ENCODE peak calls at places on chromosomes 1 and 21, in seven cellular contexts. O is G401, X is putamen, R is IMR-90, U is fibroblast of lung, V is PC-3, M is GOT3. I is an unnamed sample.

GRCh38 chr1:225908773-225909172 is 15.3 kb downstream of the PYCR2 start:
- DNase-seq in V (no peak), R (no peak), M (no peak), X (no peak), U (no peak), O (no peak), I (peak)

GRCh38 chr1:203200059-203200553 is 13.6 kb upstream of the CHI3L1 start:
- DNase-seq in O (peak), U (peak), V (no peak), M (peak), R (peak), X (no peak), I (no peak)

GRCh38 chr1:15056515-15057285 is 96.8 kb upstream of the TMEM51 start:
- DNase-seq in X (no peak), R (peak), O (no peak), U (peak), M (peak), V (peak), I (peak)

GRCh38 chr1:161381707-161382106 is 14.0 kb upstream of the CFAP126 start:
- DNase-seq in X (no peak), U (no peak), V (no peak), O (no peak), M (no peak), R (peak), I (peak)

GRCh38 chr1:161885013-161885412 is 118.9 kb downstream of the ATF6 start:
- DNase-seq in U (peak), V (peak), X (no peak), R (peak), O (peak), M (no peak), I (peak)

GRCh38 chr1:151995774-151996173 is 2.1 kb upstream of the S100A10 start:
- DNase-seq in X (no peak), M (no peak), V (peak), U (peak), R (peak), O (no peak), I (peak)

GRCh38 chr1:156709743-156710489 is 4.5 kb upstream of the CRABP2 start:
- DNase-seq in M (no peak), O (no peak), U (peak), X (no peak), V (peak), R (peak), I (peak)

GRCh38 chr1:183093821-183094287 is 70.6 kb downstream of the LAMC1 start:
- DNase-seq in M (no peak), U (no peak), R (peak), V (peak), X (no peak), O (no peak), I (no peak)

GRCh38 chr1:214446772-214447556 is 104.4 kb downstream of the PTPN14 start:
- DNase-seq in O (no peak), V (peak), U (peak), R (peak), M (no peak), X (peak), I (peak)

GRCh38 chr1:153697873-153698647 is 19.6 kb downstream of the NPR1 start:
- DNase-seq in R (no peak), O (no peak), U (peak), M (no peak), X (peak), V (no peak), I (no peak)

GRCh38 chr21:46428286-46428685 is 30.4 kb upstream of the DIP2A start:
- DNase-seq in U (no peak), R (no peak), V (no peak), X (peak), M (no peak), O (no peak), I (no peak)

GRCh38 chr21:45033791-45034555 is 40.4 kb upstream of the ADARB1 start:
- DNase-seq in M (no peak), V (no peak), U (peak), X (no peak), O (no peak), R (peak), I (no peak)

GRCh38 chr1:238242156-238242555 is 351.4 kb upstream of the ZP4 start:
- DNase-seq in R (no peak), U (no peak), M (no peak), X (no peak), O (no peak), V (peak), I (no peak)

GRCh38 chr1:19343617-19344350 is 31.7 kb downstream of the SLC66A1 start:
- DNase-seq in M (no peak), R (no peak), X (no peak), U (no peak), V (no peak), O (no peak), I (no peak)

GRCh38 chr1:245074232-245074747 is 80.5 kb upstream of the KIF26B start:
- DNase-seq in O (no peak), U (peak), R (peak), M (no peak), X (no peak), V (peak), I (no peak)

GRCh38 chr1:48107516-48107915 is 110.3 kb upstream of the TRABD2B start:
- DNase-seq in O (no peak), R (no peak), V (no peak), X (no peak), U (no peak), M (no peak), I (peak)

GRCh38 chr1:44775930-44776748 is 799 bp downstream of the RPS8 start:
- DNase-seq in M (no peak), V (peak), U (peak), O (no peak), R (no peak), X (no peak), I (peak)

GRCh38 chr1:44038876-44039657 is 7.8 kb upstream of the SLC6A9 start:
- DNase-seq in V (peak), M (no peak), R (peak), O (no peak), U (no peak), X (no peak), I (no peak)

GRCh38 chr1:50968021-50968883 is 1.8 kb upstream of the CDKN2C start:
- DNase-seq in O (peak), V (peak), U (peak), M (peak), R (peak), X (peak), I (peak)

GRCh38 chr1:16606106-16606505 is 7.3 kb downstream of the NBPF1 start:
- DNase-seq in O (no peak), M (no peak), R (no peak), V (no peak), U (no peak), X (no peak), I (no peak)

GRCh38 chr1:17861685-17862084 is 106.6 kb downstream of the ACTL8 start:
- DNase-seq in O (no peak), M (no peak), U (no peak), V (no peak), R (no peak), X (no peak), I (no peak)

GRCh38 chr1:72357411-72357810 is 75.1 kb upstream of the NEGR1 start:
- DNase-seq in V (peak), U (peak), O (no peak), X (no peak), R (peak), M (no peak), I (no peak)

GRCh38 chr1:30905403-30905802 is 3.2 kb downstream of the SDC3 start:
- DNase-seq in X (no peak), O (no peak), M (no peak), U (no peak), R (no peak), V (no peak), I (no peak)

GRCh38 chr1:41414716-41415306 is 53.6 kb downstream of the FOXO6 start:
- DNase-seq in R (no peak), X (no peak), M (no peak), V (peak), U (no peak), O (no peak), I (no peak)

GRCh38 chr21:38243732-38244406 is 12.9 kb upstream of the KCNJ15 start:
- DNase-seq in O (no peak), U (no peak), M (no peak), V (no peak), X (no peak), R (no peak), I (no peak)

GRCh38 chr1:10936998-10937901 is 75.2 kb upstream of the TARDBP start:
- DNase-seq in O (no peak), R (no peak), V (no peak), M (no peak), X (no peak), U (no peak), I (peak)

I was measured in DMS53.